ENCODE peak calls at places on chromosome 22, in five cellular contexts. K is Caco-2, E is cardiac muscle cell, Q is esophagus squamous epithelium, L is A549. D is an unnamed sample. For H3K9me3, the result is how much of the 10 kb centered on the place peaks cover.

GRCh38 chr22:37273846-37274225 is 8.5 kb upstream of the CYTH4 start:
- DNase-seq in Q (no peak), L (no peak), K (no peak), E (no peak), D (no peak)

GRCh38 chr22:23248583-23248982 is 68.3 kb downstream of the BCR start:
- DNase-seq in E (peak), Q (no peak), L (no peak), K (no peak), D (no peak)

GRCh38 chr22:45469573-45470383 is 32.9 kb upstream of the FBLN1 start:
- DNase-seq in K (no peak), E (no peak), Q (no peak), L (no peak), D (no peak)

GRCh38 chr22:26673485-26673884 is 16.1 kb downstream of the MIAT start:
- DNase-seq in Q (no peak), L (no peak), E (no peak), K (no peak), D (no peak)

GRCh38 chr22:37075822-37076433 is 24.4 kb downstream of the KCTD17 start:
- DNase-seq in E (no peak), K (no peak), L (no peak), Q (no peak), D (no peak)

GRCh38 chr22:38314140-38314991 is 2.9 kb downstream of the CSNK1E start:
- DNase-seq in L (no peak), E (no peak), K (no peak), Q (no peak), D (no peak)

GRCh38 chr22:25536578-25536977 is 27.9 kb upstream of the GRK3 start:
- DNase-seq in L (no peak), Q (no peak), K (no peak), E (no peak), D (no peak)

GRCh38 chr22:45072322-45072903 is 62.6 kb upstream of the PHF21B start:
- DNase-seq in K (peak), E (no peak), L (peak), Q (no peak), D (no peak)

GRCh38 chr22:24997023-24997422 is 44.5 kb downstream of the KIAA1671 start:
- DNase-seq in L (no peak), Q (no peak), E (no peak), K (no peak), D (no peak)

GRCh38 chr22:31836010-31836409 is 82.2 kb downstream of the DEPDC5 start:
- DNase-seq in L (no peak), Q (no peak), E (no peak), K (no peak), D (no peak)

GRCh38 chr22:41873391-41873790 is 40.5 kb downstream of the SREBF2 start:
- DNase-seq in Q (no peak), L (no peak), E (no peak), K (no peak), D (no peak)

GRCh38 chr22:27709919-27710452 is 91.6 kb downstream of the MN1 start:
- DNase-seq in Q (no peak), E (no peak), L (no peak), K (no peak), D (no peak)

GRCh38 chr22:26053737-26054316 is 115.4 kb upstream of the SEZ6L start:
- DNase-seq in E (no peak), Q (no peak), K (no peak), L (no peak), D (no peak)

GRCh38 chr22:45462034-45462655 is 40.5 kb upstream of the FBLN1 start:
- DNase-seq in Q (no peak), E (peak), K (no peak), L (no peak), D (no peak)

GRCh38 chr22:28969401-28970168 is 86.2 kb downstream of the ZNRF3 start:
- DNase-seq in E (no peak), Q (no peak), L (no peak), K (no peak), D (no peak)

GRCh38 chr22:21876486-21877176 is 9.2 kb upstream of the MAPK1 start:
- DNase-seq in Q (no peak), K (no peak), L (no peak), E (no peak), D (no peak)

GRCh38 chr22:33563568-33563967 is 356.7 kb downstream of the LARGE1 start:
- DNase-seq in L (no peak), K (no peak), Q (no peak), E (no peak), D (no peak)

GRCh38 chr22:36143956-36144355 is 16.6 kb downstream of the APOL3 start:
- DNase-seq in K (no peak), E (no peak), Q (no peak), L (no peak), D (no peak)

GRCh38 chr22:24951942-24952836 is at the start of gene KIAA1671:
- DNase-seq in K (peak), L (peak), E (peak), Q (no peak), D (peak)

GRCh38 chr22:28837640-28838039 is 37.3 kb upstream of the XBP1 start:
- DNase-seq in Q (no peak), E (no peak), K (no peak), L (no peak), D (no peak)

GRCh38 chr22:32622004-32622761 is 147.6 kb downstream of the FBXO7 start:
- DNase-seq in L (no peak), E (peak), Q (no peak), K (peak), D (no peak)

GRCh38 chr22:43539572-43540533 is 128.0 kb downstream of the MPPED1 start:
- DNase-seq in Q (no peak), L (no peak), E (no peak), K (no peak), D (no peak)

GRCh38 chr22:19287076-19287724 is 4.3 kb downstream of the CLTCL1 start:
- DNase-seq in L (no peak), E (no peak), K (no peak), Q (no peak), D (no peak)

GRCh38 chr22:20429254-20430100 is 8.1 kb downstream of the SCARF2 start:
- DNase-seq in E (peak), Q (no peak), K (peak), L (no peak), D (peak)

GRCh38 chr22:24553597-24554315 is 1.2 kb downstream of the GUCD1 start:
- DNase-seq in Q (no peak), E (no peak), K (no peak), L (no peak), D (peak)

GRCh38 chr22:39453765-39454378 is 2.9 kb upstream of the MGAT3 start:
- DNase-seq in E (peak), K (no peak), L (no peak), Q (no peak), D (no peak)
- H3K9me3 ChIP-seq in E (under half), K (under half), L (under half), Q (under half), D (under half)

DNA sequence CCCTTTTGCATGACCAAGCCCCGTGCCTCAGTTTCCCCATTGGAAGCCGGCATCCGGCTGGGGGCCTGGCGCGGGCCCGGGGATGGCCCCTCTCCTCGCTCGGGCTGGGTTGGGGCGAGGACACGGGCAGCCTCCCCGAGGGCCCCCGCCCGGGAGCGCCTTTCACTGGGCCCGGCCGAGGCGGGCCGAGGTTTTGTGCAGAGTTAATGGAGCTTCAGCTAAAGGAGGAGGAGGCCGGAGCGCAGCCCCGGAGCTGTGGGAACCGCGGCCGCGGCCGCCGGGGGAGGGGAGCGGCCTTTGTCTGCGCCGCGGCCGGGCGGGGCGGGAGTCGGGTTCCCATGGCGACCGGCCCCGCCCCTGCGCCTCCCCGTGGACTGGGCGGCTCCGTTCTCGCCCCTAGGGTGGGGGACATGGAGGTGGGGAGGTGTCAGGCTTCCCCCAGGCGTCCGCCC is 1.4 kb upstream of the MAPK11 start:
- DNase-seq in K (peak), Q (no peak), L (no peak), E (peak), D (peak)
- TF ChIP-seq CTCF in K (peak), Q (no peak), L (no peak), E (no peak), D (no peak)

GRCh38 chr22:48305726-48306235 is 1521.9 kb downstream of the BRD1 start:
- DNase-seq in L (no peak), Q (no peak), K (no peak), E (no peak), D (no peak)
- H3K9me3 ChIP-seq in L (under half), Q (under half), K (under half), E (under half), D (under half)

DNA sequence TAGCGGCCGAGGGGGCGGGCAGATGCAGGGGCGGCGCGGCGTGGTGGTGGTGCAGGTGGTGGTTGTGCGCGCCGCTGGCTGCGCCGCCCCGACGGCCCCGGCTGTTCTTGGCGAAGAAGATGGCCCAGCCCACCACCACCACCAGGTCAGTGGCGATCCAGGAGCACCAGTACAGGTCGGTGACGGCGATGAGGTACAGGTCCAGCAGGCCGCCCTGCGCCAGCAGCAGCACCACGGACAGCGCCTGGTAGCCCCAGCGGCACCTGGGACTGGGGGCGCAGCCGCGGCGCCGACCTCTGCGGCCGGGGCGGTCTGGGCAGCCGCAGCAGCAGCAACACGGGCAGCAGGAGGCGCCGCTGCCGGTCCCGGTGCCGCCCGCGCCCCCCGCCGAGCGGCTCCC is 879 bp downstream of the TMEM121B start:
- DNase-seq in L (no peak), E (peak), K (peak), Q (no peak), D (no peak)
- TF ChIP-seq CTCF in L (no peak), E (no peak), K (no peak), Q (no peak), D (no peak)

GRCh38 chr22:47408409-47408808 is 646.0 kb downstream of the TBC1D22A start:
- DNase-seq in E (no peak), K (peak), L (no peak), Q (no peak), D (no peak)
- H3K9me3 ChIP-seq in E (under half), K (under half), L (under half), Q (under half), D (under half)

GRCh38 chr22:50697667-50698506 is 25.3 kb downstream of the SHANK3 start:
- DNase-seq in L (no peak), K (no peak), E (peak), Q (no peak), D (peak)

GRCh38 chr22:50694766-50695420 is 22.3 kb downstream of the SHANK3 start:
- DNase-seq in Q (no peak), K (no peak), L (no peak), E (no peak), D (peak)

GRCh38 chr22:50695421-50696250 is 23.0 kb downstream of the SHANK3 start:
- DNase-seq in L (no peak), E (no peak), Q (no peak), K (no peak), D (no peak)

GRCh38 chr22:50696799-50697561 is 24.4 kb downstream of the SHANK3 start:
- DNase-seq in E (peak), K (no peak), L (peak), Q (no peak), D (peak)

DNA sequence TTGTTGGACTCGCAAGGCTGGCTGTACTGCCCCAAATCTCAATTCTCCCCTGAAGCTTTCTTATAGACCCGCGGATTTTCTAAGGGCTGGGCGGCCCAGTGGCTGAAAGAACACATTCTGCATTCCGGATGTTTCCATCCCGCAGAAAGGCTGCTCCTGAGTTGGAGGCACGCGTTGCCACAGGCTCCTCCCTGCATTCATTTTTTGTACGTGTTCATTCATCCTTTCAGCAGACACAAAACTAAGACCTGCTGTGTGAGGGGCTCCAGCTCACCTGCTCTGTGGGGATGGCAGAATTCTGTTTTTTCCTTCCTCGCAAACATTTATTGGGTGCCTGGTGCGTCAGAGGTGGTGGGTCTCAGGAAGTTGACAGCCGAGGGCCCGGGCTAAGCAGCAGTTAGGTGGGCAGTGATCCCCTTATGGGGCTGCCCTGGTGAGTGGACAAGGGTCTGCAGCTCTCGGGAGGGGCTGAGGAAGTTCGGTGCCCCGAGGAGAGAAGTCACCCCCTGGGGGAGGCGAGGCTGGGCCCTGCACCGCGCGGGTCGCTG is 23.7 kb downstream of the SHANK3 start:
- DNase-seq in L (no peak), E (no peak), Q (no peak), K (no peak), D (peak)
- TF ChIP-seq CTCF in L (no peak), E (no peak), Q (no peak), K (no peak), D (no peak)

GRCh38 chr22:49548356-49549202 is 279.1 kb downstream of the BRD1 start:
- DNase-seq in K (peak), L (no peak), Q (no peak), E (no peak), D (no peak)
- H3K9me3 ChIP-seq in K (under half), L (under half), Q (under half), E (under half), D (under half)

DNA sequence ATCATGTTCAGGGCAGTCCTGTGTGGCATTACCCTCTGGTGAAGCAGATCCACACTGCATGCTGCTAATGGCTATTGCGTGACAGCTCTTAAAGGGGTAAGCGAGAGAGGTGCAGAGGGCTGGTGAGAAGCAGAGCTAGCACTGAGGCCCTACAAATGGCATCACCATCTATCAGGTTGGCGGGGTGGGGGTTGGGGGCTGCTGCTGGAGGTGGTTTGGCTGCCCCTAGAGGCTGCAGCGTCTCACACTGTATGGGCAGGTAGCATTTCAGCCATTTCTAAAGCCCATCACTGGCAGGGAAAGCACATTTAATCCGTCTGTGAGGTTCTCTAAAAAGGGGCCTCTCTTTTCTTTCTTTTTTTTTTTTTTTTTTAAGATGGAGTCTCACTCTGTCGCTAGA is 16.8 kb upstream of the TMA7B start:
- DNase-seq in E (peak), Q (no peak), L (no peak), K (peak), D (no peak)
- TF ChIP-seq CTCF in E (no peak), Q (no peak), L (no peak), K (peak), D (no peak)

DNA sequence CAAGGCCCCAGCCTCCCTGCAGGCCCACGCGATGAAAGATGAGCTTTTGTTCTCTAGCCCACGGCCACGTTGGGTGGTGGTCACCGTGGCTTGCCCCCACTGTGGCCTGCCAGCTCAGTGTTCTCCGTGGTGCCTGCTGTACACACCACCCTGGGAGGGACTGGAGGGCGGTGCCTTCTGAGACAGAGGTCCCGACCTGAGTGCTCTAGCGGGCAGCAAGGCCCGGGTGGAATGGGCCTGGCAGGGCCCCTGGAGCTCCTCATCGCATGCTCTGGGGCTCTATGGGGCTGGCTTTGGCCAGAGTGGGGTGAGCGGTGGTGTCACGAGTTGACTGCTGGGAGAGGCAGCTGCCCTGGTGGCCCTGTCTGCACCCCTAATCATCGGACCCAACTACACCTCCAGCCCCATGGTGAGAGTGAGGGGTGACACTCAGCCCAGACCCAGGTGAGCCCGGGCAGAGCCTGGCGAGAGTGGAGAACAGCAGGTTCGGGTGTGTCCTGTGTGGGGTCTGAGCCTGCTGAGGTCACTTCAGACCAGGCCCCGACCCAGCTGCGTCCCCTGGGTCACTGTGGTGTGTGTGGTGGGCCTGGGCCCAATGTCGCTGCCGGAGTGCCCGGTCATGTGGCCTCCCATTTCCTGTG is 541.9 kb downstream of the TBC1D22A start:
- DNase-seq in E (no peak), Q (no peak), L (no peak), K (no peak), D (no peak)
- H3K9me3 ChIP-seq in E (under half), Q (under half), L (under half), K (under half), D (under half)